ENCODE peak calls at places on chromosomes 13 and 19, in nine cellular contexts. J, Y, Z, D, B, L, E, P and X are unnamed samples.

GRCh38 chr19:16373539-16373938 is 48.9 kb downstream of the KLF2 start:
- DNase-seq in J (peak; percentile 97), Y (no peak), Z (no peak), D (no peak), B (no peak), L (no peak), E (peak; percentile 54), P (no peak), X (no peak)

GRCh38 chr13:25248071-25248470 is 39.2 kb downstream of the MTMR6 start:
- DNase-seq in J (no peak), Y (no peak), Z (no peak), D (no peak), B (no peak), L (no peak), E (no peak), P (no peak), X (no peak)

GRCh38 chr19:566403-566802 is 6.0 kb upstream of the BSG start:
- DNase-seq in J (peak; percentile 62), Y (no peak), Z (no peak), D (no peak), B (no peak), L (no peak), E (peak; percentile 90), P (peak; percentile 76), X (no peak)

GRCh38 chr19:8097198-8097597 is 44.6 kb downstream of the CCL25 start:
- DNase-seq in J (no peak), Y (no peak), Z (no peak), D (no peak), B (no peak), L (no peak), E (no peak), P (no peak), X (peak; percentile 69)

GRCh38 chr19:41223431-41224234 is 4.6 kb downstream of the AXL start:
- DNase-seq in J (peak; percentile 89), Y (peak; percentile 65), Z (no peak), D (peak; percentile 80), B (no peak), L (no peak), E (peak; percentile 60), P (peak; percentile 83), X (no peak)

GRCh38 chr19:43467730-43468129 is 2.3 kb upstream of the LYPD3 start:
- DNase-seq in J (peak; percentile 62), Y (no peak), Z (no peak), D (peak; percentile 68), B (no peak), L (no peak), E (peak; percentile 66), P (peak; percentile 38), X (no peak)

GRCh38 chr13:31115616-31116015 is 46.1 kb downstream of the HSPH1 start:
- DNase-seq in J (no peak), Y (no peak), Z (peak; percentile 38), D (peak; percentile 89), B (no peak), L (no peak), E (no peak), P (no peak), X (no peak)

GRCh38 chr19:10286803-10287737 is at the start of gene ICAM4:
- DNase-seq in J (no peak), Y (peak; percentile 71), Z (peak; percentile 81), D (peak; percentile 21), B (no peak), L (no peak), E (peak; percentile 74), P (no peak), X (peak; percentile 33)

GRCh38 chr13:101841687-101842086 is 389.2 kb downstream of the ITGBL1 start:
- DNase-seq in J (no peak), Y (no peak), Z (no peak), D (no peak), B (no peak), L (no peak), E (no peak), P (no peak), X (no peak)

GRCh38 chr13:111876506-111876905 is 190.4 kb upstream of the SOX1 start:
- DNase-seq in J (no peak), Y (no peak), Z (peak; percentile 62), D (no peak), B (no peak), L (peak; percentile 13), E (no peak), P (no peak), X (no peak)

GRCh38 chr19:21532904-21533303 is 27.5 kb downstream of the ZNF429 start:
- DNase-seq in J (no peak), Y (no peak), Z (no peak), D (no peak), B (no peak), L (no peak), E (no peak), P (no peak), X (no peak)

GRCh38 chr19:13269348-13269747 is 119.1 kb downstream of the IER2 start:
- DNase-seq in J (no peak), Y (no peak), Z (no peak), D (no peak), B (no peak), L (no peak), E (no peak), P (no peak), X (no peak)

GRCh38 chr19:13024126-13024957 is 29.1 kb downstream of the NFIX start:
- DNase-seq in J (no peak), Y (no peak), Z (no peak), D (no peak), B (no peak), L (no peak), E (peak; percentile 38), P (peak; percentile 38), X (no peak)

GRCh38 chr19:37519890-37520289 is 13.2 kb downstream of the ZNF793 start:
- DNase-seq in J (peak; percentile 14), Y (no peak), Z (peak; percentile 54), D (peak; percentile 53), B (no peak), L (no peak), E (peak; percentile 22), P (no peak), X (no peak)

GRCh38 chr13:110396913-110397379 is 89.9 kb downstream of the COL4A2 start:
- DNase-seq in J (peak; percentile 100), Y (no peak), Z (no peak), D (peak; percentile 96), B (no peak), L (no peak), E (peak; percentile 100), P (peak; percentile 100), X (no peak)

GRCh38 chr13:100195568-100195967 is 106.7 kb downstream of the PCCA start:
- DNase-seq in J (no peak), Y (no peak), Z (no peak), D (no peak), B (no peak), L (no peak), E (no peak), P (no peak), X (no peak)

GRCh38 chr13:109782066-109782822 is 4.1 kb downstream of the IRS2 start:
- DNase-seq in J (no peak), Y (no peak), Z (no peak), D (no peak), B (no peak), L (no peak), E (no peak), P (no peak), X (no peak)

GRCh38 chr19:15249560-15249874 is 17.3 kb upstream of the EPHX3 start:
- DNase-seq in J (no peak), Y (no peak), Z (no peak), D (no peak), B (no peak), L (no peak), E (no peak), P (no peak), X (no peak)
- TF ChIP-seq CTCF in J (no peak), Y (no peak), Z (no peak), D (no peak), B (no peak), L (no peak), E (no peak), P (no peak), X (no peak)

GRCh38 chr19:18577365-18577914 is 5.8 kb downstream of the UBA52 start:
- DNase-seq in J (no peak), Y (no peak), Z (no peak), D (no peak), B (no peak), L (no peak), E (no peak), P (no peak), X (no peak)
- TF ChIP-seq CTCF in J (no peak), Y (no peak), Z (no peak), D (no peak), B (no peak), L (no peak), E (no peak), P (no peak), X (no peak)

GRCh38 chr19:54299126-54299498 is 13.9 kb downstream of the LILRA5 start:
- DNase-seq in J (no peak), Y (no peak), Z (peak; percentile 65), D (no peak), B (no peak), L (peak; percentile 29), E (no peak), P (no peak), X (no peak)
- TF ChIP-seq CTCF in J (no peak), Y (no peak), Z (no peak), D (no peak), B (no peak), L (no peak), E (no peak), P (no peak), X (no peak)

GRCh38 chr19:3987619-3988371 is 2.5 kb upstream of the EEF2 start:
- DNase-seq in J (peak; percentile 78), Y (peak; percentile 84), Z (peak; percentile 96), D (peak; percentile 72), B (peak; percentile 82), L (peak; percentile 92), E (peak; percentile 87), P (peak; percentile 72), X (peak; percentile 85)
- TF ChIP-seq CTCF in J (peak; percentile 82), Y (peak; percentile 73), Z (peak; percentile 79), D (peak; percentile 92), B (peak; percentile 82), L (peak; percentile 82), E (peak; percentile 84), P (peak; percentile 82), X (peak; percentile 88)